ENCODE peak calls at places on chromosomes 16 and 17, in eight cellular contexts. L, R, S, J, A, B, Z and K are unnamed samples.
A peak's percentile ranks its signal among the peaks of the same experiment; 100 is the strongest.

GRCh38 chr17:12627177-12627629 is 38.5 kb upstream of the MYOCD start:
- DNase-seq in B (peak; percentile 98), R (peak; percentile 64), S (no peak), Z (peak; percentile 63), A (no peak), L (peak; percentile 85), J (peak; percentile 98), K (peak; percentile 63)

GRCh38 chr17:55295411-55296170 is 30.8 kb downstream of the HLF start:
- DNase-seq in A (no peak), L (peak; percentile 90), J (peak; percentile 27), R (peak; percentile 27), S (peak; percentile 66), B (peak; percentile 74), Z (peak; percentile 35), K (peak; percentile 60)

GRCh38 chr17:9146064-9146463 is 124.8 kb downstream of the NTN1 start:
- DNase-seq in B (no peak), Z (no peak), S (no peak), A (no peak), J (no peak), R (no peak), L (no peak), K (no peak)

GRCh38 chr17:33832295-33832694 is 422.8 kb upstream of the CCL2 start:
- DNase-seq in J (no peak), B (no peak), Z (no peak), L (no peak), S (no peak), R (no peak), A (no peak), K (no peak)

GRCh38 chr16:35506018-35506897 is 2046.8 kb downstream of the TP53TG3F start:
- DNase-seq in R (no peak), B (no peak), L (peak; percentile 15), Z (no peak), A (no peak), S (no peak), J (no peak), K (no peak)

GRCh38 chr17:15649861-15650391 is 30.4 kb upstream of the FBXW10B start:
- DNase-seq in A (no peak), R (peak; percentile 18), B (peak; percentile 36), L (peak; percentile 52), S (peak; percentile 80), J (peak; percentile 60), Z (no peak), K (peak; percentile 40)

GRCh38 chr17:39328815-39329214 is 72.6 kb downstream of the FBXL20 start:
- DNase-seq in L (no peak), Z (no peak), J (no peak), B (no peak), A (no peak), S (no peak), R (no peak), K (no peak)

GRCh38 chr17:7081341-7082062 is 1.5 kb upstream of the CLEC10A start:
- DNase-seq in L (no peak), S (no peak), A (no peak), B (no peak), R (no peak), J (no peak), Z (no peak), K (no peak)

GRCh38 chr17:38628441-38628840 is 22.7 kb upstream of the SRCIN1 start:
- DNase-seq in L (peak; percentile 69), A (no peak), R (no peak), J (no peak), B (peak; percentile 8), Z (peak; percentile 7), S (no peak), K (peak; percentile 14)

GRCh38 chr17:13544292-13544691 is 57.4 kb downstream of the HS3ST3A1 start:
- DNase-seq in J (peak; percentile 100), B (peak; percentile 99), S (peak; percentile 13), Z (peak; percentile 85), R (peak; percentile 99), L (no peak), A (peak; percentile 48), K (peak; percentile 97)

GRCh38 chr16:82156761-82157654 is 13.0 kb downstream of the MPHOSPH6 start:
- DNase-seq in L (no peak), S (no peak), Z (no peak), B (peak; percentile 54), J (peak; percentile 22), A (no peak), R (no peak), K (peak; percentile 79)

GRCh38 chr17:82397449-82398335 is 20.5 kb upstream of the HEXD start:
- DNase-seq in A (no peak), Z (no peak), B (no peak), J (no peak), S (peak; percentile 31), L (no peak), R (no peak), K (no peak)

GRCh38 chr16:56558024-56558747 is 6.7 kb upstream of the MT4 start:
- DNase-seq in J (peak; percentile 80), L (peak; percentile 22), S (no peak), A (peak; percentile 86), Z (no peak), R (peak; percentile 46), B (peak; percentile 11), K (peak; percentile 27)

GRCh38 chr17:10739341-10739905 is 9.6 kb upstream of the TMEM220 start:
- DNase-seq in L (no peak), Z (no peak), A (no peak), R (no peak), S (no peak), B (no peak), J (no peak), K (no peak)

GRCh38 chr17:39705786-39706348 is 6.0 kb downstream of the ERBB2 start:
- DNase-seq in L (no peak), Z (no peak), S (peak; percentile 78), R (no peak), A (no peak), J (no peak), B (no peak), K (no peak)

GRCh38 chr17:77467513-77467912 is 326.7 kb downstream of the SEC14L1 start:
- DNase-seq in Z (no peak), L (no peak), B (no peak), A (no peak), R (no peak), S (no peak), J (no peak), K (no peak)

GRCh38 chr16:85583491-85584181 is 29.5 kb upstream of the GSE1 start:
- DNase-seq in Z (no peak), S (no peak), R (no peak), L (no peak), J (peak; percentile 92), B (peak; percentile 63), A (no peak), K (no peak)

GRCh38 chr17:34349748-34350147 is 6.5 kb upstream of the CCL13 start:
- DNase-seq in S (no peak), B (no peak), R (no peak), J (no peak), L (no peak), Z (no peak), A (no peak), K (no peak)

GRCh38 chr17:6427284-6427781 is 7.6 kb downstream of the AIPL1 start:
- DNase-seq in J (peak; percentile 62), L (no peak), B (peak; percentile 65), R (peak; percentile 41), S (no peak), A (no peak), Z (no peak), K (peak; percentile 22)

GRCh38 chr16:17367932-17368331 is 102.8 kb downstream of the XYLT1 start:
- DNase-seq in Z (no peak), L (peak; percentile 21), A (no peak), S (peak; percentile 41), B (peak; percentile 39), R (peak; percentile 57), J (peak; percentile 85), K (peak; percentile 46)

GRCh38 chr17:31008374-31009035 is 37.7 kb downstream of the RNF135 start:
- DNase-seq in B (peak; percentile 68), L (no peak), A (peak; percentile 58), R (no peak), S (peak; percentile 64), Z (no peak), J (peak; percentile 76), K (peak; percentile 72)
- TF ChIP-seq CTCF in B (no peak), L (no peak), A (no peak), R (no peak), S (no peak), Z (no peak), J (no peak), K (peak; percentile 3)

GRCh38 chr16:67517178-67517492 is 11.5 kb upstream of the RIPOR1 start:
- DNase-seq in R (no peak), B (no peak), Z (no peak), S (no peak), J (no peak), L (no peak), A (no peak), K (no peak)
- H3K4me3 ChIP-seq in R (no peak overlapping the region), B (no peak overlapping the region), Z (no peak overlapping the region), S (no peak overlapping the region), J (no peak overlapping the region), L (no peak overlapping the region), A (no peak overlapping the region), K (no peak overlapping the region)

GRCh38 chr17:73520369-73520761 is 123.9 kb downstream of the SDK2 start:
- DNase-seq in Z (no peak), L (no peak), A (no peak), S (no peak), R (no peak), J (no peak), B (no peak), K (no peak)

GRCh38 chr17:73522107-73522506 is 122.1 kb downstream of the SDK2 start:
- DNase-seq in R (no peak), J (no peak), Z (no peak), B (no peak), L (no peak), A (no peak), S (no peak), K (no peak)

GRCh38 chr17:73522696-73523095 is 121.5 kb downstream of the SDK2 start:
- DNase-seq in S (no peak), R (no peak), A (no peak), L (no peak), Z (no peak), B (no peak), J (no peak), K (no peak)

GRCh38 chr17:73519621-73520368 is 124.5 kb downstream of the SDK2 start:
- DNase-seq in J (no peak), B (no peak), A (no peak), Z (no peak), S (no peak), R (no peak), L (no peak), K (no peak)

GRCh38 chr17:73521376-73521775 is 122.9 kb downstream of the SDK2 start:
- DNase-seq in B (no peak), S (no peak), J (no peak), R (no peak), A (no peak), L (no peak), Z (no peak), K (no peak)
- TF ChIP-seq CTCF in B (no peak), S (no peak), J (no peak), R (no peak), A (no peak), L (no peak), Z (no peak), K (no peak)

DNA sequence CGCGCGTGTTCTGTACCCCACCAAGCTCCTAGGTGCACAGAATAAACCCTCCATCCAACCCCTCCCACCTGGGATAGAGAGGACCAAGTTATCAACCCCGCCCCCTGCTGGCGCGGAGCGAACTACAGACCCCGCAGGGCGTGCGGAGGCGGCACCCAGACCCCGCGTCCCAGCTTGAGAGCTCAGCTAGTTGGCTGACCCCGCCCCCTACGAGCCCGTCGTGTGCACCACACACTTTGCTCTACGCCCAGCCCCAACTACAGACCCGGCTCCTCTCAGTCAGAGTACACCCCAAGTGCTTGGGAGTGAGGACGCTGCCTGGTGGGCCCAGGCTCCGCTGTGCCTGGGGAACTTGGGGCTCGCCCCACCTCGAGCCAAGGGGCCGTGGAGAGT is 1.5 kb downstream of the GRIN2A start:
- DNase-seq in S (no peak), L (peak; percentile 28), R (no peak), B (no peak), Z (no peak), J (peak; percentile 20), A (peak; percentile 78), K (peak; percentile 8)
- H3K4me3 ChIP-seq in S (peak overlapping the region; percentile 36), L (peak overlapping the region; percentile 35), R (peak overlapping the region; percentile 46), B (no peak overlapping the region), Z (no peak overlapping the region), J (no peak overlapping the region), A (peak overlapping the region; percentile 73), K (no peak overlapping the region)